ENCODE peak calls at places on chromosome 12, in four cellular contexts. B is H1, A is GM12878, P is HepG2. Z is an unnamed sample.

GRCh38 chr12:69354561-69355187 is 4.9 kb upstream of the YEATS4 start:
- DNase-seq in B (no peak), A (no peak), P (peak), Z (peak)

GRCh38 chr12:80469681-80470080 is 25.6 kb downstream of the PTPRQ start:
- DNase-seq in B (no peak), P (no peak), A (no peak), Z (no peak)

GRCh38 chr12:43736921-43737440 is 21.6 kb downstream of the PUS7L start:
- DNase-seq in A (no peak), P (no peak), B (no peak), Z (no peak)

GRCh38 chr12:127455347-127456265 is 811.4 kb upstream of the TMEM132C start:
- DNase-seq in B (no peak), P (no peak), A (no peak), Z (no peak)

GRCh38 chr12:12985817-12986408 is 14.2 kb downstream of the HEBP1 start:
- DNase-seq in A (no peak), B (no peak), P (peak), Z (peak)

GRCh38 chr12:117151195-117152031 is 38.9 kb downstream of the FBXO21 start:
- DNase-seq in P (peak), A (no peak), B (peak), Z (peak)

GRCh38 chr12:80400591-80400991 is 43.4 kb upstream of the PTPRQ start:
- DNase-seq in P (no peak), B (no peak), A (no peak), Z (no peak)

GRCh38 chr12:6691473-6691872 is 2.3 kb upstream of the ZNF384 start:
- DNase-seq in B (no peak), P (no peak), A (no peak), Z (no peak)

GRCh38 chr12:57112492-57113294 is 1.5 kb upstream of the STAT6 start:
- DNase-seq in B (no peak), A (no peak), P (no peak), Z (no peak)

GRCh38 chr12:56988207-56988739 is 18.1 kb downstream of the ZBTB39 start:
- DNase-seq in P (no peak), A (no peak), B (no peak), Z (peak)

GRCh38 chr12:69908208-69908607 is 83.2 kb downstream of the MYRFL start:
- DNase-seq in P (no peak), A (no peak), B (no peak), Z (no peak)

GRCh38 chr12:47577213-47577612 is 128.6 kb downstream of the RPAP3 start:
- DNase-seq in P (no peak), B (no peak), A (no peak), Z (no peak)

GRCh38 chr12:47573146-47573659 is 132.6 kb downstream of the RPAP3 start:
- DNase-seq in P (no peak), A (no peak), B (no peak), Z (no peak)

GRCh38 chr12:47574252-47575021 is 131.4 kb downstream of the RPAP3 start:
- DNase-seq in P (no peak), B (no peak), A (no peak), Z (no peak)

DNA sequence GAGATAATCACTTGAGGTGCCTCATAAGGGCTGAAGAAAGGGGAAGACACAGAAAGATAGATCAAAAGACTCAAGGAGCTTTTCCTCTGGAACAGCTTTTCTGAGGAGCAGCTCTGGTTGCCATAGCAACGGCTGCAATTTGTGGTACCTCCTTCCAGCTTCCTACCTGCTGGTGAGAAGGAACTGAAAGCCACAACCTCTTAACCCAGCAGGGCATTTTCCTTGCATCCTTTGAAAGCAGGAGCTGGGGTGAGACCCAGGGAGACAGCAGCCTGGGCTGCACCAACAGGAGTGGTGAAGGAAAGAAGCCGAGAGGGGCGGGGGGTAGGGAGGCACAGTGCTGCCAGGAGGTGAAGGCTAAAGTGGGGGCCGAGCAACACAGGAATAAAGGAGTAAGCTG is 129.6 kb downstream of the RPAP3 start:
- DNase-seq in P (no peak), A (no peak), B (no peak), Z (no peak)
- TF ChIP-seq HDAC6 in P (no peak), A (no peak), B (no peak), Z (no peak)

DNA sequence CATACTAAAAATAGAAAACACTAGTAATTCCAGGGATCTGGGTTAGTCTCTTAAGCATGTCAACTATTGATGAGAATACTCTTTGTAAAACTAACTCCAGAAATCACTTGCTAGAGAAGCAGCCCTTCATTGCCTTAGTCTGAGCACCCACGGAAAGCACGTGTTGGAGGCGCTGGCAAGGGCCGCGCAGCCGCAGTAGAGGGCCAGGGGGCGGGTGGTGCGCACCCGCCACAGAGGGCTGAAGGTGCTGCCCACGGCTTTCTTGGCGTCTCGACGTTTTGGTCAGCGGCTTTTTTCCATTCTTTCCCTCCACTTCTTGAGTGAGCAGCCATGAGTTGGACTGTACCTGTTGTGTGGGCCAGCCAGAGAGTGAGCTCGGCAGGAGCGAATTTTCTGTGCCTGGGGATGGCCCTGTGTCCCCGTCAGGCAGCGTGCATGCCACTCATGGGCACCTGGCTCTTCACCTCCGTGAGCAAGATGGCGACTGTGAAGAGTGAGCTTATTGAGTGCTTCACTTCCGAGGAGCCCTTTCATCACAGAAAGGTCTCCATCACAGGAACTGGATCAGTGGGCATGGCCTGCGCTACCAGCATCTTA is 68.4 kb upstream of the PPM1H start:
- DNase-seq in A (no peak), P (no peak), B (no peak), Z (no peak)
- TF ChIP-seq HDAC6 in A (no peak), P (no peak), B (no peak), Z (no peak)

DNA sequence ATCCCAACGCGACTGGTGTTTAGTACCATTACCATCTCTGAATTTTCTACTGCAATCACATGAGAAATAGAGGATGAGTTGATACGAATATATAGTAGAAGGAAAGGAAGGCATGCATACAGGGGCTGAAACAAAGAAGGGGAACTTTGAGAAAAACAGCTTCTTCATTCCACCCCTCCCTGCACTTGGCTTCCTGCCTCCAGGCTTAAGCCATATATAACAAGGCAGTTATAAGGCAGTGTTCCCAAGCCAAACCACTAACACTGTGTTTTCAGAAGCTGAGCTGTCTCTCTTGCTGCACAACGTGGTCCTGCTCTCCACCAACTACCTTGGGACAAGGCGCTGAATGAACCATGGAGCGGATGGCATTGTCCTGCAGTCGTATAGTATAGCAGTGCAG is 11.0 kb downstream of the LETMD1 start:
- DNase-seq in A (no peak), P (no peak), B (no peak), Z (no peak)
- TF ChIP-seq HDAC6 in A (no peak), P (no peak), B (no peak), Z (no peak)

GRCh38 chr12:74129702-74130101 is 407.9 kb upstream of the ATXN7L3B start:
- DNase-seq in A (no peak), B (no peak), P (no peak), Z (no peak)
- TF ChIP-seq HDAC6 in A (no peak), B (no peak), P (no peak), Z (no peak)

DNA sequence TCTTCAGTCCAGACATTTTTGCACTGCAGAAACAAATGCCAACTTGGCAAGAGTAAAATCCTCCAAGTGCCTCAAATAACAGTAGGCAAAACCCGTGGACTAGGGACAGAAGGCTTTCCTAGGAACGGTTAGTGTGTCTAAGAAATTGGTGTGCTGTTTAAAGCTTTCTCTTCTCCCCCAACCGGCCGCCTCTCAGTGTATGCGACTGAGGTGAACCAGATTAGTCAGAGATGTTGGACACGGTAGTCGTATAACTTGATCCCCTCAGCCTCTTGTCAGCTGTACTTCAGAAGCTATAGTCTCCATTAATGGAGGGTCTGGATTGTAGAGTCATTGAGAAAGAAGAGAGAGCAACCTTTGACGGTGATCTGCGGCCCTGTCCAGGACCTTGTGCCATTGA is 21.7 kb downstream of the PPFIBP1 start:
- DNase-seq in B (no peak), A (no peak), P (no peak), Z (no peak)
- TF ChIP-seq HDAC6 in B (no peak), A (no peak), P (no peak), Z (no peak)

DNA sequence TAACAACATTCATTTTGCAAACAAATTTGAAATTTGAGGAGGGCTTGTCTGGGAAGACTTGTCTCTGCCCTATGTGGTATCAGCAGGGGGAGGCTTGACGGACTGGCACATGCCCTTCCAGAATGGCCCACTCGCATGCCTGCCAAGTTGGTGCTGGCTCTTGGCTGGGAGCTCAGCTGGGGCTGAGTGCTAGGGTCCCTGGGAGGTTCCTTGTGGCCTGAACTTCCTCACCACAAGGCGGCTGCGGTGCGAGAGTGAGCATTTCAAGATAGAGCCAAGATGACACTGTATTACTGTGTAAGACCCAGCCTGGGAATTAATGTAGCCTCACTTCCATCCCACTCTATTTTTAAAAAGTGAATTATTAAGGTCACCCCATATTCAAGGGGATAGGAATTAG is 271.6 kb upstream of the PLEKHG7 start:
- DNase-seq in B (no peak), A (no peak), P (no peak), Z (peak)
- TF ChIP-seq HDAC6 in B (no peak), A (no peak), P (no peak), Z (no peak)

GRCh38 chr12:32788405-32788804 is 32.7 kb upstream of the YARS2 start:
- DNase-seq in P (no peak), A (no peak), B (no peak), Z (no peak)
- TF ChIP-seq HDAC6 in P (no peak), A (no peak), B (no peak), Z (no peak)

DNA sequence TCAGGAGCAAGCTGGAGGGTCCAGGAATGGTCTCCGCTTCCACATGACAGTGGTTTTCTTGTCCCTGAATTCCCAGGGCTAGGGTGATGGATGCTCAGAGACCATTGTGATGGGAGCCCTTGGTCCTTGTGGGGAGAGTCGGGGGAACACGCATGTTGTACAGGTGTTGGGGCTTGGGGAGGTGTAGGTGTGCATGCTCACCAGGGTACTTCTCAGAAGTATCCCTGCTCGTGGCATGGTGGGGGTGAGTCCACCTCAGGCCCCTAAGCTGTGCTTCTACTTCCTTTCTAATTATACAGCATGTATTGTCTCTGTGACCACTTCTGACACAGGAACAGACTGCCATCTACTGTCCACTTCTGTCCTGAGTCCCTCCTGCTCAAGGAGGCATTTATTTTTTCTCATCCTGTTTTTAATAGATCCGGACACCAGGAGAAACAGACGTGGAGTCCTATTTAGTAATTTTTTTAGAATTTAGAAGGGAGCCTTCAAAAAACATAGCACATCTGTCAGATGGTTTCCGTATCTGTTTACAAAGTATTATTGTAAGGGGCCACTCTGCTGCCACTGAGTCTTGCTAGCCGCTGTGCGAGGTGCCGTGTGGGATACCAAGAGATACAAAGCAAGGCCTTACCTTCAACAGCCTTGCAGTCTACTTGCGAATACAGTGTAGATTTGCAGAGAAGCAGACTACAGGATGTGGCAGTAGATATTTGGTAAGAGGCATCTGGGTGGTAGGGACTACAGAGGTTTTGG is 10.5 kb downstream of the NTF3 start:
- DNase-seq in P (peak), B (no peak), A (no peak), Z (peak)
- TF ChIP-seq HDAC6 in P (no peak), B (no peak), A (no peak), Z (no peak)

GRCh38 chr12:83660727-83661126 is 974.0 kb downstream of the TMTC2 start:
- DNase-seq in B (no peak), P (no peak), A (no peak), Z (no peak)
- TF ChIP-seq HDAC6 in B (no peak), P (no peak), A (no peak), Z (no peak)

DNA sequence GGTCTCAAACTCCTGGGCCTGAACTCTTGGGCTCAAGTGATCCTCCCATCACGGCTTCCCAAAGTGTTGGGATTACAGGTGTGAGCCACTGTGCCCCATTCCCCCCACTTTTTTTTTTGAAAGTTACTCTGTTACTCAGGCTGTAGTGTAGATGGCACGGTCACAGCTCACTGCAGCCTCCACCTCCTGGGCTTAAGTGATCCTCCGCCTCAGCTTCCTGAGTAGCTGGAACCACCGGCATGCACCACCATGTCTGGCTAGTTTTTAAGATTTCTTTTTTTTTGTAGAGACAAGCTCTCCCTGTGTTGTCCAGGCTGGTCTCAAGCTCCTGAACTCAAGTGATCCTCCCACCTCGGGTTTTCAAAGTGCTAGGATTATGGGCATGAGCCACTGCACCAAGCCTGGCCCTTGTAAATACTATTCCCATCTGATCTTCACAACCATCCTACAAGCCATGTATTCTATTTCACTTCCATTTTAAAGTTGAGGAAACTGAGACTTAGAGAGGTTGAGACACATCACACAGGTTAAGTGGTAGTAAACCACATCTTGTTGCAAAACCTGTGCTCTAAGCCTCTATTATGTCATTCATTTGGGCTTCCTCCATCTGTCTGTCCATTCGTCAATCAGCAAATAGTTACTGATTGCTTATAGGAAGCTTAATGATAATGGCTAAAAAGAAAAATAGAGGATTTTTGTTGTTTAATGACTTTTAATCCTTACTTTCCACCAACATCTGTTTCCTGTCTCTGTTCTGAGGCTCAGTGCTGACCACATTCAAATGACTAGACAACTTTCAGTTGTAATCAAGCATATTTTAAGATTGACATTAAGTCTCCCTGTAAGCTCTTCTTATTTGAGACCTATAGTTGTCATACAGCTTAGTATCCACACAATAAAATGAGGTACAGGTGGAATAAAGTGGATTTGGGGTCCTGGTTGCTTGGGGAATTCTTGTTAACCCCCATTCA is 9.2 kb downstream of the ASCL4 start:
- DNase-seq in A (no peak), B (no peak), P (no peak), Z (no peak)
- TF ChIP-seq HDAC6 in A (no peak), B (no peak), P (no peak), Z (no peak)